ENCODE peak calls at places on chromosomes 16 and 17, in nine cellular contexts. C is esophagus squamous epithelium, D is prostate gland, T is lower leg skin, E is progenitor cell of endocrine pancreas, R is left ventricle myocardium inferior, A is RWPE1, Q is lower lobe of right lung, M is MM.1S. L is an unnamed sample.

GRCh38 chr17:5584971-5585794 is 874 bp upstream of the NLRP1 start:
- DNase-seq in C (no peak), D (no peak), T (no peak), E (no peak), R (peak), A (peak), Q (peak), M (no peak), L (no peak)

GRCh38 chr16:15542734-15543347 is 100.1 kb downstream of the MARF1 start:
- DNase-seq in C (no peak), D (no peak), T (no peak), E (no peak), R (no peak), A (no peak), Q (no peak), M (no peak), L (no peak)

GRCh38 chr16:15950167-15950854 is 895 bp downstream of the ABCC1 start:
- DNase-seq in C (no peak), D (peak), T (peak), E (no peak), R (no peak), A (peak), Q (no peak), M (peak), L (no peak)

GRCh38 chr17:67326440-67326839 is 39.9 kb downstream of the PSMD12 start:
- DNase-seq in C (no peak), D (no peak), T (no peak), E (no peak), R (no peak), A (no peak), Q (no peak), M (no peak), L (no peak)

GRCh38 chr17:31251618-31252328 is 45.3 kb downstream of the OMG start:
- DNase-seq in C (no peak), D (no peak), T (no peak), E (no peak), R (no peak), A (no peak), Q (no peak), M (peak), L (no peak)

GRCh38 chr17:63996430-63997182 is 1.5 kb upstream of the PRR29 start:
- DNase-seq in C (no peak), D (no peak), T (no peak), E (no peak), R (peak), A (no peak), Q (peak), M (no peak), L (no peak)

GRCh38 chr16:28321700-28322411 is 29.5 kb downstream of the SBK1 start:
- DNase-seq in C (no peak), D (no peak), T (no peak), E (no peak), R (no peak), A (peak), Q (no peak), M (peak), L (no peak)

GRCh38 chr17:56481654-56482053 is 111.8 kb upstream of the NOG start:
- DNase-seq in C (no peak), D (no peak), T (no peak), E (no peak), R (no peak), A (no peak), Q (no peak), M (no peak), L (no peak)

GRCh38 chr16:4290236-4290830 is 17.5 kb upstream of the TFAP4 start:
- DNase-seq in C (no peak), D (no peak), T (no peak), E (no peak), R (no peak), A (peak), Q (peak), M (no peak), L (no peak)

GRCh38 chr17:42843358-42843934 is 934 bp upstream of the AOC2 start:
- DNase-seq in C (no peak), D (peak), T (no peak), E (no peak), R (no peak), A (peak), Q (no peak), M (no peak), L (no peak)

GRCh38 chr16:23673971-23674614 is 4.6 kb upstream of the PLK1 start:
- DNase-seq in C (no peak), D (no peak), T (no peak), E (no peak), R (no peak), A (no peak), Q (no peak), M (no peak), L (no peak)

GRCh38 chr16:30775381-30776099 is 11.5 kb downstream of the ZNF629 start:
- DNase-seq in C (no peak), D (peak), T (peak), E (peak), R (peak), A (peak), Q (peak), M (peak), L (peak)

GRCh38 chr17:4833941-4834501 is 881 bp downstream of the MINK1 start:
- DNase-seq in C (no peak), D (no peak), T (no peak), E (no peak), R (no peak), A (no peak), Q (peak), M (no peak), L (no peak)

GRCh38 chr17:46027326-46028325 is 28.6 kb downstream of the STH start:
- DNase-seq in C (no peak), D (no peak), T (no peak), E (no peak), R (no peak), A (no peak), Q (no peak), M (no peak), L (no peak)

GRCh38 chr17:82492647-82493516 is 26.6 kb upstream of the FOXK2 start:
- DNase-seq in C (no peak), D (no peak), T (no peak), E (no peak), R (no peak), A (peak), Q (no peak), M (no peak), L (no peak)

GRCh38 chr17:71963341-71963740 is 157.5 kb upstream of the SOX9 start:
- DNase-seq in C (no peak), D (no peak), T (no peak), E (no peak), R (no peak), A (no peak), Q (no peak), M (no peak), L (no peak)

GRCh38 chr17:75590314-75590761 is 2.7 kb downstream of the MYO15B start:
- DNase-seq in C (no peak), D (no peak), T (no peak), E (no peak), R (no peak), A (no peak), Q (no peak), M (no peak), L (no peak)

GRCh38 chr16:21302454-21302853 is 24.4 kb upstream of the CRYM start:
- DNase-seq in C (no peak), D (no peak), T (no peak), E (no peak), R (no peak), A (no peak), Q (no peak), M (no peak), L (no peak)

GRCh38 chr17:55423535-55423934 is 1.9 kb upstream of the MMD start:
- DNase-seq in C (no peak), D (no peak), T (no peak), E (no peak), R (no peak), A (no peak), Q (no peak), M (no peak), L (no peak)

GRCh38 chr17:14794961-14795360 is 470.2 kb downstream of the PMP22 start:
- DNase-seq in C (no peak), D (no peak), T (no peak), E (no peak), R (no peak), A (no peak), Q (no peak), M (no peak), L (no peak)
- TF ChIP-seq CTCF in C (no peak), D (no peak), T (no peak), E (no peak), R (no peak), A (no peak), Q (no peak), M (no peak), L (no peak)

GRCh38 chr16:12092347-12092882 is 115.9 kb downstream of the SNX29 start:
- DNase-seq in C (no peak), D (no peak), T (no peak), E (no peak), R (no peak), A (no peak), Q (peak), M (no peak), L (no peak)
- TF ChIP-seq CTCF in C (no peak), D (no peak), T (no peak), E (no peak), R (no peak), A (no peak), Q (no peak), M (no peak), L (no peak)

GRCh38 chr16:87380875-87381274 is 2.7 kb downstream of the FBXO31 start:
- DNase-seq in C (no peak), D (no peak), T (no peak), E (no peak), R (no peak), A (no peak), Q (peak), M (no peak), L (no peak)

GRCh38 chr16:87384162-87384999 is 805 bp upstream of the FBXO31 start:
- DNase-seq in C (no peak), D (no peak), T (no peak), E (peak), R (peak), A (peak), Q (peak), M (no peak), L (peak)

GRCh38 chr16:87382023-87382785 is 1.4 kb downstream of the FBXO31 start:
- DNase-seq in C (no peak), D (no peak), T (no peak), E (no peak), R (no peak), A (no peak), Q (peak), M (no peak), L (no peak)

GRCh38 chr16:87380403-87380802 is 3.2 kb downstream of the FBXO31 start:
- DNase-seq in C (no peak), D (no peak), T (no peak), E (no peak), R (peak), A (no peak), Q (peak), M (no peak), L (no peak)

GRCh38 chr16:87383522-87384161 is at the start of gene FBXO31:
- DNase-seq in C (peak), D (peak), T (peak), E (peak), R (peak), A (peak), Q (peak), M (peak), L (peak)
- TF ChIP-seq CTCF in C (no peak), D (no peak), T (peak), E (no peak), R (no peak), A (no peak), Q (no peak), M (no peak), L (no peak)

DNA sequence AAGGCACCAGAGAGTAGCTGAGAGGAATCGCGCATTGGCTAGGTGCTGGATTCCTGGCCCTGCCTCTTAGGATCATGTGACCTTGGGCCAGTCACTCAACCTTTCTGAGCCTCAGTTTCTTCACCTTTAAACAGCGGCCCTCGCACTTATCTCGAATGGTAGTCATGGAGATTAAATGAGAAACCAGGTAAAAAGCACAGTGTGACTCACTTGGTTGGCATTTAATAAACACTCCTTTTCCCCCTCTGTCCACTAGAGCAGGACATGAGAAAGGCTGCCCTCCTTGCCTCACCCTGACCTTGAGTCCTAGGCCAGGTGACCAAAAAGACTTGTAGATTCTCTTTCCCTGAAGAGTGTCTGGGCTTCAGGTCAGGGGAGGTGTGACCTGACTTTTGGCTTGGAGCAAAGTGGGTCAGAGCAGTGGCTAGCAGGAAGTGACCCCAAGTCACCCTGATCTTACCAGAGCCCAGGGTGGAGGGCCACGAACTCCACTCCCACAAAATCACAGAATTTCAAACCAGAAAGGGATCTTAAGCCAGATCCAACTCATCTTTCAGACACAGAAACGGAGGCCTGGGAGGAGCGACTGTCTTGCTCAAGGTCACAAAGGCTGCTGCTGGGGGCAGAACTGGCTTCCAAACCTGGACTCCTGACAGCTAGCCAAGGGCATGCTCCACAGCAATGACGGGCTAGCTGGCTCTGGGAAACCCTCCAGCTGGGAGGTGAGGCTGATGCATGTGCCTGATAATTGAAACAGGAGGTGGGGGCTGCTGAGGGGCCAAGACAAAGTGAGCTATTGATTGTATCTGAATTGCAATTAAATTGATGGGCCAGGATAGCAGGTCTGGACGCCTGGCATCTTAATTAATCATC is 65.2 kb downstream of the PIPOX start:
- DNase-seq in C (no peak), D (no peak), T (no peak), E (no peak), R (peak), A (peak), Q (no peak), M (no peak), L (no peak)
- TF ChIP-seq CTCF in C (no peak), D (no peak), T (no peak), E (peak), R (no peak), A (no peak), Q (no peak), M (no peak), L (no peak)

GRCh38 chr17:28735242-28735722 is 6.7 kb downstream of the NEK8 start:
- DNase-seq in C (no peak), D (no peak), T (no peak), E (no peak), R (no peak), A (no peak), Q (peak), M (no peak), L (no peak)
- TF ChIP-seq CTCF in C (no peak), D (no peak), T (no peak), E (no peak), R (no peak), A (no peak), Q (no peak), M (no peak), L (no peak)

GRCh38 chr17:15651583-15652110 is 32.1 kb upstream of the FBXW10B start:
- DNase-seq in C (peak), D (peak), T (peak), E (no peak), R (peak), A (peak), Q (peak), M (no peak), L (peak)
- TF ChIP-seq CTCF in C (no peak), D (no peak), T (no peak), E (no peak), R (no peak), A (no peak), Q (no peak), M (no peak), L (no peak)

GRCh38 chr16:75131081-75131480 is 14.5 kb upstream of the LDHD start:
- DNase-seq in C (no peak), D (no peak), T (no peak), E (no peak), R (no peak), A (no peak), Q (no peak), M (no peak), L (no peak)

GRCh38 chr16:75127713-75128415 is 11.3 kb upstream of the LDHD start:
- DNase-seq in C (no peak), D (no peak), T (no peak), E (no peak), R (no peak), A (no peak), Q (no peak), M (no peak), L (no peak)

DNA sequence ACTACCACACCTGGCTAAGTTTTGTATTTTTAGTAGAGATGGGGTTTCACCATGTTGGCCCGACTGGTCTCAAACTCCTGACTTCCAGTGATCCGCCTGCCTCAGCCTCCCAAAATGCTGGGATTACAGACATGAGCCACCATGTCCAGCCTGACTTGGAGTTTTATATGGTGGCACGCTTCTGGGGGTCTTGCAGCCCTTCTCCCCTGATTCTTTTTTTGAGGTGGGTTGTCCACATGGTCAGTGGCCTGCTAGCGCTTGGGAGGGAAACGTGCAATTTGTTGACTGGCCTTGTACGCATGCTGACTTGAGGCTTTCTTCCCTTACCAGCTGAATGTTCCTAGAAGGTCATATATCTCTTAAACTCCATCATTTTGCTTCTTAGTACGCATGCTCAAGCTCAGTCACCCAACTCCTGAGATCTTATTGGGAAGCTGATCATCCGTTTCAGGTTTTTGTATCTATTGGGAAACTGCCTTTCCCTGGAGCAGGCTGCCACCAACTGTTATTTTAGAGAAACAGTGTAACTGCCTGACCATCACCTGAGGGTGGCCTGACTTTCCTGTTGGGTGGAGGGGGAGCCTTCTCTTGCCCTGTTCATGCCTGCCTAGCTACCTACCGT is 13.7 kb upstream of the LDHD start:
- DNase-seq in C (no peak), D (no peak), T (no peak), E (no peak), R (no peak), A (no peak), Q (no peak), M (no peak), L (no peak)
- TF ChIP-seq CTCF in C (no peak), D (no peak), T (no peak), E (no peak), R (peak), A (no peak), Q (peak), M (no peak), L (no peak)

DNA sequence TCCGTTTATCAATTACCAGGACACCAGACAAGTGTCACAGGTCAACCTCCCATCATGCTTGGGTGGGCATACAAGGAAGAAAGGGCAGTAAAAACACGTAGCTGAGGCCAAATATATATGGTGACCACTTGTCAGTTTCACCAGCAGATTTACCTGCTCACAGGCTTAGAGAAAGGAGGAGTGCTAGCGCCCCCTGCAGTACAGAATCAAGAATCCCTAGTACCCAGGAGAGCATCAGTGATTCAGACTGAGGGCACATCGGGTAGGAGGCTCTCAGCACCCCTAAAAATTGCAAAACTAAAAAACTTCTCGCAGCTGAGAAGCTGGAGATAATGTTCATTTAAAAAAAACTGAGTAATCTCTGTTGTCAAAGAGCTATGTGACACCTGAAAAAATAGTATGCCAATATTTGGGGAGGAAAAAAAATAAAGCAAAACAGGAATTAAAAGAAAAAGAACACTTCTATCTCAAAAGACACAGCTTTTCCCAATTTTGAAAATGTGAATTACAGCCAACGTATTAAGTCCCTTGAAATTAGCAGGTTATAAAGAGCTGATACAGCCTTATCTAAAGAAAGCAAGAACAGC is 21.2 kb upstream of the MON1B start:
- DNase-seq in C (no peak), D (no peak), T (no peak), E (peak), R (no peak), A (peak), Q (no peak), M (peak), L (peak)
- TF ChIP-seq CTCF in C (peak), D (peak), T (no peak), E (peak), R (peak), A (peak), Q (peak), M (peak), L (peak)

DNA sequence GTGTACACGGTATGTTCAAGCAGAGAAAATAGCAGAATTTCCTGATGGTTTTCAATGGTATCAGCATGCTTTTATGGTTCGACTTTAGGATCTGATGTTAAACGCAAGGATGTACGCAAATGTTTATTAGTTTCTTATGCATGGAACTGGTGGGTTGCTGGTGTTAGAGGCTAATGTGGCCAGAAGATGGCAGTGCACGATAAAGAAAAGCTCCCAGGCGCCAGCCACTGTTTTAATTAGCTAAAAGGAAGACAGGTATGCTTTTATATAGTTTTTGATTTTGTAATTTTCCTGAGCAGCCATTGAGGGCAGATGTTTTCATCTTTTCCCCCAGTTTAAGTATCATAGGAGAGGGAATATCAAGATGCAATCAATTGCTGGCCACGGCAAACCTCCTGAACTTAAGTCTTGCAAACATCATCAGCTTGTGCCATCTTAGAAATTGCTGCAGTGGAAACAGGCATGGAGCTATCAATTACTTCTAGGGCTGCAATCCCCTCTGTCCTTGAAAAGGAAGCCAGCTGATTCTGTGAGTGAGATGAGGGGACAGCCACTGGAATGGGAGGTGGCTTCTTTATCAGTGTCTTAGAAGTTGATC is 648.5 kb upstream of the RBFOX1 start:
- DNase-seq in C (no peak), D (peak), T (no peak), E (no peak), R (no peak), A (peak), Q (no peak), M (no peak), L (no peak)
- TF ChIP-seq CTCF in C (no peak), D (peak), T (no peak), E (peak), R (peak), A (peak), Q (peak), M (peak), L (no peak)